ENCODE peak calls at places on chromosome 14, in four cellular contexts. R is DND-41, F is WERI-Rb-1, T is fibroblast of lung. C is an unnamed sample. For H3K36me3, the result is how much of the 10 kb centered on the place peaks cover.

GRCh38 chr14:92960706-92961566 is 38.0 kb downstream of the CHGA start:
- DNase-seq in R (no peak), F (no peak), T (peak), C (no peak)

GRCh38 chr14:35963209-35963608 is 137.1 kb downstream of the BRMS1L start:
- DNase-seq in R (no peak), F (no peak), T (no peak), C (no peak)

GRCh38 chr14:92490239-92490959 is 23.2 kb upstream of the RIN3 start:
- DNase-seq in R (no peak), F (no peak), T (no peak), C (no peak)

GRCh38 chr14:103626150-103626850 is 2.7 kb upstream of the KLC1 start:
- DNase-seq in R (peak), F (no peak), T (no peak), C (no peak)

GRCh38 chr14:52885230-52885629 is 65.6 kb downstream of the FERMT2 start:
- DNase-seq in R (no peak), F (no peak), T (peak), C (no peak)

GRCh38 chr14:101506211-101506920 is 54.9 kb upstream of the DIO3 start:
- DNase-seq in R (no peak), F (peak), T (no peak), C (no peak)

GRCh38 chr14:68941820-68942219 is 37.3 kb downstream of the ACTN1 start:
- DNase-seq in R (no peak), F (peak), T (peak), C (no peak)

GRCh38 chr14:39219075-39219499 is 14.6 kb upstream of the MIA2 start:
- DNase-seq in R (no peak), F (no peak), T (peak), C (no peak)

GRCh38 chr14:100731846-100732765 is 5.4 kb downstream of the DLK1 start:
- DNase-seq in R (no peak), F (no peak), T (no peak), C (no peak)

GRCh38 chr14:95349241-95349640 is 29.5 kb upstream of the CLMN start:
- DNase-seq in R (no peak), F (no peak), T (no peak), C (no peak)

DNA sequence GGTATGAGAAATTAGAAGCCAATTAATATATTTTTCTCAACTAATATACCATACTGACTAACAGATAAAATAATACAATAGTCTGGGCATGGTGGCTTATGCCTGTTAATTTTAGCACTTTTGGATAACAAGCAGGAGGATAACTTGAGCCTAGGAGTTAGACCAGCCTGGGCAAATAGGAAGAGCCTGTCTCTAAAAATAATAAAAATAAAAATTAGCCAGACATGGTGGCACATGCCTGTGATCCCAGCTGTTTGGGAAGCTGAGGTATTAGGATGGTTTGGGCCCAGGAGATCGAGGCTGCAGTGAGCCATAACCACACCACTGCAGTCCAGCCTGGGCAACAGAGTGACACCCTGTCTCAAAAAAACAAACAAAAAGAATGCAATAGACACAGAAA is 24.7 kb downstream of the KLHDC2 start:
- DNase-seq in R (no peak), F (no peak), T (no peak), C (no peak)
- H3K36me3 ChIP-seq in R (half or more), F (half or more), T (under half), C (under half)

GRCh38 chr14:22769369-22769768 is 2.9 kb downstream of the OXA1L start:
- DNase-seq in R (no peak), F (no peak), T (no peak), C (no peak)
- H3K36me3 ChIP-seq in R (half or more), F (under half), T (under half), C (under half)

GRCh38 chr14:24122971-24123370 is 7.5 kb upstream of the FITM1 start:
- DNase-seq in R (no peak), F (no peak), T (no peak), C (no peak)

GRCh38 chr14:24119691-24120090 is 4.9 kb upstream of the NRL start:
- DNase-seq in R (no peak), F (no peak), T (no peak), C (no peak)

GRCh38 chr14:24123465-24124417 is 6.7 kb upstream of the FITM1 start:
- DNase-seq in R (no peak), F (no peak), T (no peak), C (no peak)

GRCh38 chr14:24117179-24117578 is 2.4 kb upstream of the NRL start:
- DNase-seq in R (no peak), F (no peak), T (no peak), C (no peak)

GRCh38 chr14:24121210-24121609 is 6.5 kb upstream of the NRL start:
- DNase-seq in R (no peak), F (no peak), T (no peak), C (no peak)
- H3K36me3 ChIP-seq in R (half or more), F (half or more), T (under half), C (half or more)

GRCh38 chr14:59268858-59269257 is 80.4 kb downstream of the DAAM1 start:
- DNase-seq in R (no peak), F (no peak), T (peak), C (no peak)

GRCh38 chr14:59268011-59268410 is 79.5 kb downstream of the DAAM1 start:
- DNase-seq in R (no peak), F (no peak), T (peak), C (no peak)

GRCh38 chr14:59262717-59263469 is 74.4 kb downstream of the DAAM1 start:
- DNase-seq in R (no peak), F (no peak), T (no peak), C (no peak)

GRCh38 chr14:59267046-59267445 is 78.6 kb downstream of the DAAM1 start:
- DNase-seq in R (no peak), F (no peak), T (peak), C (no peak)

DNA sequence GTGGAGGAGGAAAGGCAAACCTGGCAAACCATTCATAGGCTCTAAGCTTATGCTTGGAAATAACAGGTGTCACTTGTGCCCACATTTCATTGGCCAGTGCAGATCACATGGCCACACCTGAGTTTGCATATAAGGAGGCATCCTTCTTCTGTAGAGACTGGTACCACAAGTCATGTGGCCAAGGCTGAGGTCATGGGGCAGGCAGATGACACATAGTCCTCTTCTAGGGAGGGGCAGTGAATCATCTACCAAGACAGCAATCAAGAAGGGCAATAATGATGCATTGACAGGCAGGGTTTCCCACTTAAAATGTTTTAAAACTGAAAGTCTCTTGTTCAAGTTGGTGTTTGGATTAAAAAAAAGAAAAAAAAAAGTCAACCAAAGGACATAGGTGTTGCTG is 77.3 kb downstream of the DAAM1 start:
- DNase-seq in R (no peak), F (no peak), T (no peak), C (no peak)
- H3K36me3 ChIP-seq in R (under half), F (under half), T (under half), C (under half)

GRCh38 chr14:55665067-55665700 is 85.2 kb downstream of the KTN1 start:
- DNase-seq in R (no peak), F (no peak), T (peak), C (no peak)

GRCh38 chr14:55661029-55661428 is 81.0 kb downstream of the KTN1 start:
- DNase-seq in R (no peak), F (no peak), T (no peak), C (no peak)

DNA sequence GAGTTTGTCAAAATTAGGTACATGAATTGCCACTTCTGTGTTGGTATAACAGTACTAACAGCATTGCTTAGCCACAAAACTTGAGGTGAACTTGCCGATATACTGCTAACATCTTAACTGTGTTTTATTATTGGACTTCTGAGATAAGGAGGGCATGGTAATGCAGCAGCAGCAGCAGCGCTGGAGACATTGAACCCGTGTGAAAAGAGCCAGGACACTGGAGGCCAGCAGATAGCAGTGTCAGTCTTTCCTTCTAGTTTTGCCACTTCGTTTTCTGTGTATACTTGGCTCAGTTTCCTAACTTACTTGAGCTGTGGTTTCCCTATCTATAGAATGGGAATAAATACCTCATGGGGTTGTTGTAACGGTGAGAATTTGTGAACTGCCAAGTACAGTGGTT is 82.8 kb downstream of the KTN1 start:
- DNase-seq in R (no peak), F (no peak), T (no peak), C (no peak)
- H3K36me3 ChIP-seq in R (half or more), F (under half), T (under half), C (under half)

GRCh38 chr14:34810028-34810427 is 65.1 kb downstream of the BAZ1A start:
- DNase-seq in R (no peak), F (no peak), T (no peak), C (no peak)

GRCh38 chr14:34806257-34806656 is 68.9 kb downstream of the BAZ1A start:
- DNase-seq in R (no peak), F (no peak), T (no peak), C (no peak)

DNA sequence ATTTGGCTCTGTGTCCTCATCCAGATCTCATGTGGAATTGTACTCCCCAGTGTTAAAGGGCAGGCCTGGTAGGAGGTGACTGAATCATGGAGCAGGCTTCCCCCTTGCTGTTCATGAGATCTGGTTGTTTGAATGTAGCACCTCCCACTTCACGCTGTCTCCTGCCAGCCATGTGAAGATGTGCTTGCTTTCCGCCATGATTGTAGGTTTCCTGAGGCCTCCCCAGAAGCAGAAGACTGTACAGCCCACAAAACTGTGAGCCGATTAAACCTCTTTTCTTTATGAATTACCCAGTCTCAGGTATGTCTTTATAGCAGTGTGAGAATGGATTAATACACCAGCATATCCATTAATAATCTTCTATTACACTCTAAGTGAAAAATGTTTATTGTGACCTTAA is 70.2 kb downstream of the BAZ1A start:
- DNase-seq in R (no peak), F (no peak), T (no peak), C (no peak)
- H3K36me3 ChIP-seq in R (half or more), F (half or more), T (under half), C (under half)